ENCODE peak calls at places on chromosomes 12 and 14, in four cellular contexts. Z is HT-29, A is NCI-H1048, M is PC-9. O is an unnamed sample.

GRCh38 chr14:58639842-58640484 is 2.2 kb downstream of the DACT1 start:
- DNase-seq in Z (peak), A (no peak), M (no peak), O (no peak)

GRCh38 chr14:70094631-70095030 is 94.1 kb downstream of the SLC8A3 start:
- DNase-seq in Z (no peak), A (no peak), M (no peak), O (no peak)

GRCh38 chr12:26939192-26939832 is 1.0 kb downstream of the FGFR1OP2 start:
- DNase-seq in Z (peak), A (no peak), M (no peak), O (no peak)

GRCh38 chr14:90564496-90564895 is 167.7 kb downstream of the CALM1 start:
- DNase-seq in Z (no peak), A (no peak), M (no peak), O (no peak)

GRCh38 chr12:93571360-93571853 is 1.1 kb upstream of the SOCS2 start:
- DNase-seq in Z (no peak), A (no peak), M (peak), O (peak)

GRCh38 chr12:46682148-46682547 is 143.6 kb downstream of the SLC38A4 start:
- DNase-seq in Z (peak), A (no peak), M (no peak), O (no peak)

GRCh38 chr12:76916170-76916540 is 37.3 kb upstream of the CSRP2 start:
- DNase-seq in Z (no peak), A (no peak), M (no peak), O (no peak)

GRCh38 chr12:106226884-106227640 is 20.8 kb downstream of the CKAP4 start:
- DNase-seq in Z (peak), A (no peak), M (peak), O (peak)